ENCODE peak calls at places on chromosomes 6 and 20, in six cellular contexts. D, N, B, L, T and I are unnamed samples.

GRCh38 chr20:36604952-36605308 is 649 bp upstream of the RAB5IF start:
- DNase-seq in L (no peak), T (peak), D (no peak), B (no peak), N (peak), I (peak)

GRCh38 chr20:57427239-57428127 is 36.3 kb downstream of the RBM38 start:
- DNase-seq in T (no peak), D (no peak), N (no peak), B (no peak), L (no peak), I (no peak)

GRCh38 chr20:36754656-36755222 is 8.8 kb upstream of the NDRG3 start:
- DNase-seq in B (peak), L (peak), N (peak), D (no peak), T (peak), I (peak)

GRCh38 chr6:159819932-159820640 is 20.0 kb downstream of the PNLDC1 start:
- DNase-seq in T (no peak), L (no peak), N (no peak), B (no peak), D (no peak), I (peak)

GRCh38 chr6:117555262-117555849 is 47.0 kb downstream of the GOPC start:
- DNase-seq in N (no peak), T (no peak), L (no peak), D (no peak), B (no peak), I (no peak)

GRCh38 chr20:9407805-9408421 is 106.5 kb upstream of the LAMP5 start:
- DNase-seq in D (peak), T (peak), L (peak), N (peak), B (peak), I (peak)

GRCh38 chr20:23200914-23201313 is 114.8 kb upstream of the CD93 start:
- DNase-seq in L (peak), N (peak), D (peak), T (peak), B (peak), I (no peak)

GRCh38 chr6:3732345-3733141 is 19.0 kb downstream of the PXDC1 start:
- DNase-seq in T (peak), D (peak), B (peak), L (peak), N (peak), I (peak)

GRCh38 chr6:45052325-45052724 is 275.8 kb upstream of the RUNX2 start:
- DNase-seq in D (no peak), L (no peak), N (no peak), B (no peak), T (no peak), I (no peak)

GRCh38 chr6:48449002-48449401 is 338.0 kb upstream of the PTCHD4 start:
- DNase-seq in D (no peak), B (no peak), N (no peak), L (peak), T (no peak), I (no peak)

GRCh38 chr6:151497935-151498726 is 4.3 kb downstream of the CCDC170 start:
- DNase-seq in L (no peak), D (no peak), B (no peak), N (no peak), T (no peak), I (no peak)

GRCh38 chr6:29005183-29005885 is at the start of gene ZNF311:
- DNase-seq in N (peak), T (peak), L (peak), B (peak), D (no peak), I (no peak)

GRCh38 chr6:90097357-90097756 is 199.3 kb downstream of the BACH2 start:
- DNase-seq in N (no peak), T (no peak), D (no peak), L (peak), B (no peak), I (no peak)

GRCh38 chr6:66435321-66435720 is 728.3 kb upstream of the EYS start:
- DNase-seq in D (no peak), N (no peak), B (no peak), L (no peak), T (no peak), I (no peak)